ENCODE peak calls at places on chromosomes 6 and 20, in four cellular contexts. One of them, this sample, is unnamed.

GRCh38 chr6:51854876-51855275 is 232.5 kb downstream of the PKHD1 start:
- DNase-seq in H9: peak; percentile 47
- DNase-seq in IMR-90: no peak
- DNase-seq in mesendoderm: peak; percentile 38
- DNase-seq in this sample: no peak

GRCh38 chr20:20743511-20744169 is 31.2 kb upstream of the RALGAPA2 start:
- DNase-seq in H9: peak; percentile 49
- DNase-seq in IMR-90: no peak
- DNase-seq in mesendoderm: peak; percentile 89
- DNase-seq in this sample: no peak

GRCh38 chr6:113980937-113981554 is 10.1 kb upstream of the HDAC2 start:
- DNase-seq in H9: peak; percentile 69
- DNase-seq in IMR-90: peak; percentile 31
- DNase-seq in mesendoderm: peak; percentile 85
- DNase-seq in this sample: peak; percentile 38

GRCh38 chr6:26296857-26297648 is 67.9 kb upstream of the BTN3A2 start:
- DNase-seq in H9: no peak
- DNase-seq in IMR-90: peak; percentile 35
- DNase-seq in mesendoderm: no peak
- DNase-seq in this sample: no peak

GRCh38 chr20:9993133-9993532 is 41.7 kb upstream of the ANKEF1 start:
- DNase-seq in H9: no peak
- DNase-seq in IMR-90: no peak
- DNase-seq in mesendoderm: no peak
- DNase-seq in this sample: no peak

GRCh38 chr20:38685853-38686473 is 38.3 kb upstream of the SLC32A1 start:
- DNase-seq in H9: peak; percentile 74
- DNase-seq in IMR-90: peak; percentile 44
- DNase-seq in mesendoderm: peak; percentile 69
- DNase-seq in this sample: peak; percentile 20

GRCh38 chr20:1819311-1820136 is 75.7 kb upstream of the SIRPA start:
- DNase-seq in H9: no peak
- DNase-seq in IMR-90: no peak
- DNase-seq in mesendoderm: peak; percentile 40
- DNase-seq in this sample: no peak

GRCh38 chr6:53189554-53189953 is 40.9 kb upstream of the GCM1 start:
- DNase-seq in H9: no peak
- DNase-seq in IMR-90: peak; percentile 71
- DNase-seq in mesendoderm: no peak
- DNase-seq in this sample: no peak

GRCh38 chr20:51460569-51461265 is 81.8 kb downstream of the NFATC2 start:
- DNase-seq in H9: no peak
- DNase-seq in IMR-90: no peak
- DNase-seq in mesendoderm: no peak
- DNase-seq in this sample: peak; percentile 27

GRCh38 chr6:17020889-17021538 is 80.8 kb upstream of the STMND1 start:
- DNase-seq in H9: no peak
- DNase-seq in IMR-90: no peak
- DNase-seq in mesendoderm: no peak
- DNase-seq in this sample: no peak

GRCh38 chr20:11232249-11232648 is 558.5 kb upstream of the JAG1 start:
- DNase-seq in H9: no peak
- DNase-seq in IMR-90: no peak
- DNase-seq in mesendoderm: no peak
- DNase-seq in this sample: no peak

GRCh38 chr20:6162239-6162638 is 39.4 kb upstream of the FERMT1 start:
- DNase-seq in H9: no peak
- DNase-seq in IMR-90: no peak
- DNase-seq in mesendoderm: no peak
- DNase-seq in this sample: no peak

GRCh38 chr6:162849269-162849668 is 121.5 kb downstream of the PACRG start:
- DNase-seq in H9: no peak
- DNase-seq in IMR-90: no peak
- DNase-seq in mesendoderm: peak; percentile 57
- DNase-seq in this sample: no peak

GRCh38 chr6:169933839-169934698 is 182.6 kb downstream of the ERMARD start:
- DNase-seq in H9: no peak
- DNase-seq in IMR-90: no peak
- DNase-seq in mesendoderm: no peak
- DNase-seq in this sample: no peak

GRCh38 chr20:32789896-32790750 is 27.9 kb downstream of the DNMT3B start:
- DNase-seq in H9: peak; percentile 86
- DNase-seq in IMR-90: peak; percentile 69
- DNase-seq in mesendoderm: peak; percentile 79
- DNase-seq in this sample: peak; percentile 87

GRCh38 chr6:169700296-169700695 is 1.5 kb downstream of the WDR27 start:
- DNase-seq in H9: no peak
- DNase-seq in IMR-90: peak; percentile 29
- DNase-seq in mesendoderm: peak; percentile 71
- DNase-seq in this sample: no peak

GRCh38 chr6:34657307-34657978 is 39.1 kb downstream of the ILRUN start:
- DNase-seq in H9: no peak
- DNase-seq in IMR-90: peak; percentile 89
- DNase-seq in mesendoderm: peak; percentile 61
- DNase-seq in this sample: peak; percentile 56

GRCh38 chr6:36769161-36769675 is 70.0 kb downstream of the CPNE5 start:
- DNase-seq in H9: no peak
- DNase-seq in IMR-90: peak; percentile 28
- DNase-seq in mesendoderm: peak; percentile 67
- DNase-seq in this sample: peak; percentile 92

GRCh38 chr6:36771145-36771544 is 68.1 kb downstream of the CPNE5 start:
- DNase-seq in H9: no peak
- DNase-seq in IMR-90: no peak
- DNase-seq in mesendoderm: no peak
- DNase-seq in this sample: no peak

GRCh38 chr6:36772401-36772800 is 66.8 kb downstream of the CPNE5 start:
- DNase-seq in H9: no peak
- DNase-seq in IMR-90: no peak
- DNase-seq in mesendoderm: no peak
- DNase-seq in this sample: no peak

GRCh38 chr6:36766649-36766945 is 69.0 kb downstream of the RAB44 start:
- DNase-seq in H9: no peak
- DNase-seq in IMR-90: no peak
- DNase-seq in mesendoderm: no peak
- DNase-seq in this sample: no peak

GRCh38 chr6:36769676-36770499 is 69.4 kb downstream of the CPNE5 start:
- DNase-seq in H9: no peak
- DNase-seq in IMR-90: peak; percentile 51
- DNase-seq in mesendoderm: peak; percentile 31
- DNase-seq in this sample: no peak
- H4K8ac ChIP-seq in H9: no peak overlapping the region
- H4K8ac ChIP-seq in IMR-90: peak overlapping the region; percentile 50
- H4K8ac ChIP-seq in mesendoderm: no peak overlapping the region
- H4K8ac ChIP-seq in this sample: peak overlapping the region; percentile 6

GRCh38 chr6:154096316-154096715 is 57.3 kb downstream of the OPRM1 start:
- DNase-seq in H9: no peak
- DNase-seq in IMR-90: no peak
- DNase-seq in mesendoderm: no peak
- DNase-seq in this sample: no peak

GRCh38 chr6:154093231-154094044 is 54.4 kb downstream of the OPRM1 start:
- DNase-seq in H9: no peak
- DNase-seq in IMR-90: no peak
- DNase-seq in mesendoderm: no peak
- DNase-seq in this sample: no peak

GRCh38 chr6:154096834-154097233 is 57.8 kb downstream of the OPRM1 start:
- DNase-seq in H9: no peak
- DNase-seq in IMR-90: no peak
- DNase-seq in mesendoderm: no peak
- DNase-seq in this sample: no peak

DNA sequence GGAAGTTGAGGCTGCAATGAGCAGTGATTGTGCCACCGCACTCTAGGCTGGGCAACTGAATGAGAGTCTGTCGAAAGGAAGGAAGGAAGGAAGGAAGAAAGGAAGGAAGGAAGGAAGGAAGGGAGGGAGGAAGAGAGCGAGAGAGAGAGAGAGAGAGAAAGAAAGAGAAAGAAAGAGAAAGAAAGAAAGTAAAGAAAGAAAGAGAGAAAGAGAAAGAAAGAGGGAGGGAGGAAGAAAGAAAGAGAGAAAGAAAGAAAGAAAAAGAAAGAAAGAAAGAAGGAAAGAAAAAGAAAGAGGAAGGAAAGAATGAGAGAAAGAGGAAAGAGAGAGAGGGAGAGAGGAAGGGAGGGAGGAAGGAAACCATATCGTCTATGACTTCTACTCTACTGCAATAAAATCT is 60.2 kb downstream of the OPRM1 start:
- DNase-seq in H9: no peak
- DNase-seq in IMR-90: no peak
- DNase-seq in mesendoderm: no peak
- DNase-seq in this sample: no peak
- H2AK5ac ChIP-seq in H9: no peak overlapping the region
- H2AK5ac ChIP-seq in IMR-90: no peak overlapping the region
- H2AK5ac ChIP-seq in mesendoderm: no peak overlapping the region
- H2AK5ac ChIP-seq in this sample: no peak overlapping the region

GRCh38 chr6:186221-186965 is 105.9 kb upstream of the DUSP22 start:
- DNase-seq in H9: no peak
- DNase-seq in IMR-90: peak; percentile 39
- DNase-seq in mesendoderm: no peak
- DNase-seq in this sample: no peak
- H4K8ac ChIP-seq in H9: no peak overlapping the region
- H4K8ac ChIP-seq in IMR-90: no peak overlapping the region
- H4K8ac ChIP-seq in mesendoderm: no peak overlapping the region
- H4K8ac ChIP-seq in this sample: no peak overlapping the region

GRCh38 chr6:686528-686927 is 6.4 kb downstream of the EXOC2 start:
- DNase-seq in H9: no peak
- DNase-seq in IMR-90: no peak
- DNase-seq in mesendoderm: peak; percentile 56
- DNase-seq in this sample: no peak
- H2AK5ac ChIP-seq in H9: no peak overlapping the region
- H2AK5ac ChIP-seq in IMR-90: peak overlapping the region; percentile 44
- H2AK5ac ChIP-seq in mesendoderm: no peak overlapping the region
- H2AK5ac ChIP-seq in this sample: no peak overlapping the region

GRCh38 chr20:48626938-48627736 is 200.7 kb downstream of the PREX1 start:
- DNase-seq in H9: no peak
- DNase-seq in IMR-90: no peak
- DNase-seq in mesendoderm: no peak
- DNase-seq in this sample: no peak
- H4K8ac ChIP-seq in H9: no peak overlapping the region
- H4K8ac ChIP-seq in IMR-90: no peak overlapping the region
- H4K8ac ChIP-seq in mesendoderm: no peak overlapping the region
- H4K8ac ChIP-seq in this sample: no peak overlapping the region

This sample was measured in trophoblast cell.